ENCODE peak calls at places on chromosomes 1 and 21, in five cellular contexts. One of them, this sample, is unnamed.

GRCh38 chr1:58358311-58358710 is 188.2 kb downstream of the OMA1 start:
- DNase-seq in AG04450: no peak
- DNase-seq in H54: no peak
- DNase-seq in activated gamma-delta T cell: no peak
- DNase-seq in sigmoid colon: no peak
- DNase-seq in this sample: peak

GRCh38 chr1:212641956-212642355 is 33.4 kb downstream of the ATF3 start:
- DNase-seq in AG04450: no peak
- DNase-seq in H54: no peak
- DNase-seq in activated gamma-delta T cell: no peak
- DNase-seq in sigmoid colon: no peak
- DNase-seq in this sample: no peak

GRCh38 chr1:235069577-235070563 is 58.8 kb downstream of the TOMM20 start:
- DNase-seq in AG04450: no peak
- DNase-seq in H54: no peak
- DNase-seq in activated gamma-delta T cell: no peak
- DNase-seq in sigmoid colon: peak
- DNase-seq in this sample: no peak

GRCh38 chr1:35568975-35569395 is 4.1 kb upstream of the TFAP2E start:
- DNase-seq in AG04450: no peak
- DNase-seq in H54: peak
- DNase-seq in activated gamma-delta T cell: no peak
- DNase-seq in sigmoid colon: peak
- DNase-seq in this sample: peak

GRCh38 chr1:205648212-205648910 is 16.6 kb upstream of the ELK4 start:
- DNase-seq in AG04450: no peak
- DNase-seq in H54: no peak
- DNase-seq in activated gamma-delta T cell: no peak
- DNase-seq in sigmoid colon: no peak
- DNase-seq in this sample: no peak

GRCh38 chr21:39651206-39651605 is 38.5 kb downstream of the B3GALT5 start:
- DNase-seq in AG04450: no peak
- DNase-seq in H54: no peak
- DNase-seq in activated gamma-delta T cell: no peak
- DNase-seq in sigmoid colon: no peak
- DNase-seq in this sample: no peak

GRCh38 chr1:209641216-209642181 is 10.7 kb downstream of the LAMB3 start:
- DNase-seq in AG04450: no peak
- DNase-seq in H54: no peak
- DNase-seq in activated gamma-delta T cell: no peak
- DNase-seq in sigmoid colon: peak
- DNase-seq in this sample: no peak

GRCh38 chr1:228394571-228395394 is 11.9 kb downstream of the TRIM11 start:
- DNase-seq in AG04450: no peak
- DNase-seq in H54: no peak
- DNase-seq in activated gamma-delta T cell: no peak
- DNase-seq in sigmoid colon: peak
- DNase-seq in this sample: no peak

GRCh38 chr1:160565568-160565967 is 13.7 kb downstream of the CD84 start:
- DNase-seq in AG04450: no peak
- DNase-seq in H54: no peak
- DNase-seq in activated gamma-delta T cell: no peak
- DNase-seq in sigmoid colon: no peak
- DNase-seq in this sample: no peak

GRCh38 chr1:160567858-160568682 is 11.2 kb downstream of the CD84 start:
- DNase-seq in AG04450: no peak
- DNase-seq in H54: no peak
- DNase-seq in activated gamma-delta T cell: no peak
- DNase-seq in sigmoid colon: no peak
- DNase-seq in this sample: no peak